ENCODE peak calls at places on chromosomes 12 and 14, in four cellular contexts. Y, K, O and I are unnamed samples.

GRCh38 chr14:24271134-24271833 is at the start of gene RABGGTA:
- DNase-seq in O (peak; percentile 83), K (peak; percentile 92), Y (peak; percentile 90), I (peak; percentile 87)

GRCh38 chr12:4850857-4851380 is 58.8 kb upstream of the KCNA1 start:
- DNase-seq in O (no peak), Y (no peak), K (no peak), I (no peak)

GRCh38 chr14:101083564-101084435 is 180.3 kb upstream of the RTL1 start:
- DNase-seq in K (no peak), Y (peak; percentile 21), O (no peak), I (no peak)

GRCh38 chr14:49303952-49304516 is 282.1 kb downstream of the RPS29 start:
- DNase-seq in O (peak; percentile 13), K (peak; percentile 49), Y (no peak), I (peak; percentile 27)

GRCh38 chr12:25769076-25769945 is 189.2 kb upstream of the RASSF8 start:
- DNase-seq in O (peak; percentile 93), Y (no peak), K (peak; percentile 84), I (no peak)

GRCh38 chr12:69475237-69475984 is 5.2 kb downstream of the FRS2 start:
- DNase-seq in O (peak; percentile 62), Y (no peak), K (peak; percentile 72), I (no peak)

GRCh38 chr14:56874375-56874774 is 64.1 kb upstream of the OTX2 start:
- DNase-seq in Y (peak; percentile 66), K (no peak), O (no peak), I (no peak)

GRCh38 chr12:8948711-8949524 is 527 bp downstream of the M6PR start:
- DNase-seq in Y (no peak), O (peak; percentile 40), K (peak; percentile 67), I (no peak)

GRCh38 chr12:51128905-51129304 is 44.0 kb downstream of the TFCP2 start:
- DNase-seq in Y (no peak), O (peak; percentile 51), K (peak; percentile 3), I (no peak)

GRCh38 chr12:93089805-93090569 is 160.9 kb upstream of the EEA1 start:
- DNase-seq in K (peak; percentile 61), O (peak; percentile 99), Y (no peak), I (no peak)

GRCh38 chr14:96245710-96246534 is 10.1 kb upstream of the BDKRB1 start:
- DNase-seq in O (peak; percentile 85), K (peak; percentile 73), Y (no peak), I (no peak)

GRCh38 chr12:93785262-93786010 is 108.3 kb downstream of the CRADD start:
- DNase-seq in Y (no peak), K (peak; percentile 94), O (peak; percentile 97), I (peak; percentile 22)

GRCh38 chr14:30771595-30771994 is 102.8 kb upstream of the COCH start:
- DNase-seq in O (no peak), K (no peak), Y (no peak), I (no peak)

GRCh38 chr14:69008411-69008810 is 29.3 kb upstream of the ACTN1 start:
- DNase-seq in Y (no peak), O (peak; percentile 64), K (peak; percentile 60), I (no peak)

GRCh38 chr14:97575677-97576076 is 778.5 kb downstream of the VRK1 start:
- DNase-seq in O (no peak), Y (no peak), K (no peak), I (no peak)

GRCh38 chr12:119068129-119068856 is 87.0 kb downstream of the SRRM4 start:
- DNase-seq in K (no peak), O (no peak), Y (no peak), I (no peak)

GRCh38 chr14:105918496-105919262 is 392.3 kb downstream of the TMEM121 start:
- DNase-seq in K (no peak), Y (no peak), O (no peak), I (no peak)

GRCh38 chr12:63994704-63995103 is 150.2 kb downstream of the SRGAP1 start:
- DNase-seq in Y (no peak), K (no peak), O (peak; percentile 61), I (no peak)

GRCh38 chr14:36256131-36256801 is 64.2 kb downstream of the MBIP start:
- DNase-seq in O (no peak), K (peak; percentile 29), Y (peak; percentile 65), I (no peak)

GRCh38 chr12:19908825-19909224 is 459.5 kb upstream of the PDE3A start:
- DNase-seq in O (no peak), Y (no peak), K (no peak), I (no peak)

GRCh38 chr12:13196302-13196921 is at the start of gene EMP1:
- DNase-seq in K (peak; percentile 99), O (peak; percentile 100), Y (peak; percentile 92), I (no peak)

GRCh38 chr12:77894548-77894947 is 63.9 kb downstream of the NAV3 start:
- DNase-seq in Y (no peak), O (no peak), K (peak; percentile 13), I (no peak)

GRCh38 chr14:22898302-22898894 is 15.4 kb downstream of the REM2 start:
- DNase-seq in Y (no peak), O (peak; percentile 88), K (peak; percentile 41), I (no peak)

GRCh38 chr14:72332054-72332453 is 399.8 kb downstream of the RGS6 start:
- DNase-seq in Y (no peak), O (no peak), K (no peak), I (no peak)

GRCh38 chr12:67910360-67911292 is 78.6 kb upstream of the IFNG-AS1 start:
- DNase-seq in K (peak; percentile 66), Y (no peak), O (peak; percentile 95), I (no peak)

GRCh38 chr12:101671157-101671791 is 26.2 kb upstream of the CHPT1 start:
- DNase-seq in O (no peak), Y (peak; percentile 38), K (no peak), I (no peak)

GRCh38 chr14:29601559-29602109 is 326.0 kb downstream of the PRKD1 start:
- DNase-seq in K (peak; percentile 22), Y (no peak), O (peak; percentile 87), I (no peak)

GRCh38 chr12:905273-906076 is 44.0 kb downstream of the RAD52 start:
- DNase-seq in K (no peak), O (no peak), Y (no peak), I (no peak)

GRCh38 chr12:101086490-101086889 is 123.5 kb downstream of the SLC5A8 start:
- DNase-seq in K (peak; percentile 61), Y (no peak), O (peak; percentile 46), I (no peak)

GRCh38 chr14:96479435-96480146 is 22.6 kb upstream of the PAPOLA start:
- DNase-seq in K (peak; percentile 37), O (peak; percentile 44), Y (no peak), I (no peak)

GRCh38 chr14:63308723-63309317 is 9.9 kb downstream of the GPHB5 start:
- DNase-seq in Y (no peak), O (peak; percentile 29), K (peak; percentile 33), I (peak; percentile 43)

GRCh38 chr14:71620401-71620800 is 311.8 kb upstream of the RGS6 start:
- DNase-seq in O (peak; percentile 82), K (peak; percentile 38), Y (no peak), I (no peak)

GRCh38 chr14:68222154-68222553 is 402.6 kb downstream of the RAD51B start:
- DNase-seq in O (no peak), K (no peak), Y (no peak), I (no peak)

GRCh38 chr12:48358937-48359509 is 8.3 kb upstream of the ZNF641 start:
- DNase-seq in K (no peak), O (no peak), Y (no peak), I (no peak)

GRCh38 chr12:91422107-91422506 is 239.5 kb upstream of the DCN start:
- DNase-seq in O (no peak), Y (no peak), K (no peak), I (no peak)

DNA sequence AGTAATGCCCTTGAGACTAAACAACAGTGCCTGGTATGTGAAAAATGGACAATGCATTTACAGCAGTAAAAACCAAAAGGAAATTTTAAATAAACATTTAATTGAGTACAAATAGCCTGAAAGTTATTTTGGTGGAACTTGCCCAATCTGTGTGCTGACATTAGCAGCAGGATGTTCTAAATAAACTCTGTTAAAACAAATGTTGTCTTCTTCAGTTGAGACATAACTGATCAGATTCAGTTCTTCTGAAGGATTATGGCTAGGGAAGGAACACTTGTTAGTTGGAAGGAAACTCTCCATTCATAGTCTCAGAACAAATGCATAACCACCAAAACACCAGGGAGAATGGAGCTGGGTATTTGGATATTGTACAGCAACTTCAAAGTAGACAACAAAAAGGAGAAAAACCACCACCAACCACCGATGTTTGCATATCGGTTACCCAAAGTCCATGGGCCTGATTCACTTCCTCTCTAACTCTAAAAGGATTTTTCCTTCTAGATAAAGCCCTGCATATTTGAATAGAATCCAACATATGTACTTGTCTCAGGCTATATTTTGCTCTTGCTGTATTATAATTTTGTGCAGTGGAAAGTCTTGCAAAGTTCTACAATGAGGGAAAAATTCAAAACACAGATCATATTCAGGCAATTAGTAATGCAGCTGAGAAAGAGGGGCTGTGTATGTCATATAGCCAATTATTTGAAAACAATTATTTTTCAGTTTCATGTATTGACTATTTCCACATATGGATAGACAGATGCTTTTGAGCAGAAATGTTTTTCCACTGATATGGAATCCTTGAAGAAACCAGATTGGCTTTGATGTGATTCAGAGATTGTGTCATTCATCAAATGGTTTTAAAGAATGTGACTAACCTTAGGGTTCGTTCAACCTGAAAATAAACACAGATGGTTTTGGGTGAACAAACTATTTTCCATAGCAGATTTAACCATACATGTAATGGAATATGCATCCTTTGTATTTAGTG is 152.2 kb upstream of the BMP4 start:
- DNase-seq in Y (no peak), O (peak; percentile 82), K (peak; percentile 95), I (no peak)
- H3K27ac ChIP-seq in Y (no peak overlapping the region), O (no peak overlapping the region), K (no peak overlapping the region), I (no peak overlapping the region)

GRCh38 chr12:130827432-130827831 is 11.6 kb downstream of the STX2 start:
- DNase-seq in K (no peak), Y (no peak), O (no peak), I (no peak)
- H3K27ac ChIP-seq in K (no peak overlapping the region), Y (peak overlapping the region; percentile 70), O (peak overlapping the region; percentile 91), I (no peak overlapping the region)

GRCh38 chr12:22543246-22544037 is 900 bp downstream of the C2CD5 start:
- DNase-seq in Y (peak; percentile 58), K (peak; percentile 21), O (peak; percentile 8), I (no peak)
- H3K27ac ChIP-seq in Y (peak overlapping the region; percentile 96), K (peak overlapping the region; percentile 95), O (peak overlapping the region; percentile 96), I (no peak overlapping the region)

GRCh38 chr12:132717531-132718387 is 7.1 kb downstream of the PGAM5 start:
- DNase-seq in O (no peak), K (no peak), Y (no peak), I (no peak)
- H3K27ac ChIP-seq in O (no peak overlapping the region), K (no peak overlapping the region), Y (no peak overlapping the region), I (no peak overlapping the region)

DNA sequence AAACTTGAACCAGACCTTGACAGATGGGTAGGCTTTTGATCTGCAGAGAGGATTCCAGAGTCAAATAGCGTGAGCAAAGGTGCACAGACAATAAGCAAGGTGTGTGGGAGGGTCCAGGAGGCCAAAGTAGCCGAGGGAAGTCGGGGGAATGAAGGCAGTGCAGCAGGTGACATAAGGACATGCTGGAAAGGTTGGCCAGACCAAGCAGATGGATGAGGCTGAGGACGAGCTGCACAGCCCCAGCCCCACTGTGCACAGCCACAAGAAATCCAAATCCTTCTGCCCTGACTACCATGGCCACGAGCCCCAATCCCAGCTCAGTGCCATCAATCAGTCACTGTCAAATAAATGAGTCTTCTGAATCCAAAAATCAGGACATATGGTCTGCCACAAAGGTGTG is 5.4 kb downstream of the TTC7B start:
- DNase-seq in Y (no peak), K (no peak), O (no peak), I (no peak)
- H3K27ac ChIP-seq in Y (no peak overlapping the region), K (no peak overlapping the region), O (no peak overlapping the region), I (no peak overlapping the region)

GRCh38 chr12:106917503-106917902 is 38.2 kb upstream of the TMEM263 start:
- DNase-seq in K (peak; percentile 36), Y (no peak), O (no peak), I (no peak)
- H3K27ac ChIP-seq in K (no peak overlapping the region), Y (no peak overlapping the region), O (no peak overlapping the region), I (no peak overlapping the region)

GRCh38 chr12:2212971-2213869 is 160.4 kb downstream of the CACNA1C start:
- DNase-seq in Y (no peak), O (no peak), K (peak; percentile 17), I (no peak)
- H3K27ac ChIP-seq in Y (peak overlapping the region; percentile 54), O (no peak overlapping the region), K (peak overlapping the region; percentile 95), I (no peak overlapping the region)